ENCODE peak calls at places on chromosomes 16 and 17, in nine cellular contexts. One of them, this sample, is unnamed.

GRCh38 chr17:44901323-44901965 is 2.2 kb upstream of the EFTUD2 start:
- DNase-seq in heart left ventricle: no peak
- DNase-seq in GM10248: no peak
- DNase-seq in stimulated activated CD8-positive, alpha-beta memory T cell treated with anti-CD3 and anti-CD28 coated beads, Interleukin-4, amount 100 ng/mL, for 1 hour: no peak
- DNase-seq in effector memory CD4-positive, alpha-beta T cell: no peak
- DNase-seq in T-helper 1 cell: no peak
- DNase-seq in Kasumi-1: no peak
- DNase-seq in aorta: no peak
- DNase-seq in activated CD4-positive, alpha-beta T cell treated with anti-CD3 and anti-CD28 coated beads, Interleukin-2, amount 50 U/mL, for 1 hour: no peak
- DNase-seq in this sample: peak; percentile 87

GRCh38 chr16:62213763-62214162 is 177.5 kb upstream of the CDH8 start:
- DNase-seq in T-helper 1 cell: no peak
- DNase-seq in stimulated activated CD8-positive, alpha-beta memory T cell treated with anti-CD3 and anti-CD28 coated beads, Interleukin-4, amount 100 ng/mL, for 1 hour: no peak
- DNase-seq in GM10248: no peak
- DNase-seq in activated CD4-positive, alpha-beta T cell treated with anti-CD3 and anti-CD28 coated beads, Interleukin-2, amount 50 U/mL, for 1 hour: no peak
- DNase-seq in effector memory CD4-positive, alpha-beta T cell: no peak
- DNase-seq in Kasumi-1: no peak
- DNase-seq in heart left ventricle: no peak
- DNase-seq in aorta: no peak
- DNase-seq in this sample: no peak

GRCh38 chr17:74870512-74870911 is 2.3 kb downstream of the FDXR start:
- DNase-seq in effector memory CD4-positive, alpha-beta T cell: no peak
- DNase-seq in heart left ventricle: no peak
- DNase-seq in Kasumi-1: no peak
- DNase-seq in activated CD4-positive, alpha-beta T cell treated with anti-CD3 and anti-CD28 coated beads, Interleukin-2, amount 50 U/mL, for 1 hour: no peak
- DNase-seq in GM10248: no peak
- DNase-seq in T-helper 1 cell: no peak
- DNase-seq in stimulated activated CD8-positive, alpha-beta memory T cell treated with anti-CD3 and anti-CD28 coated beads, Interleukin-4, amount 100 ng/mL, for 1 hour: no peak
- DNase-seq in aorta: no peak
- DNase-seq in this sample: peak; percentile 72

GRCh38 chr17:31072186-31072585 is 22.6 kb upstream of the NF1 start:
- DNase-seq in T-helper 1 cell: no peak
- DNase-seq in stimulated activated CD8-positive, alpha-beta memory T cell treated with anti-CD3 and anti-CD28 coated beads, Interleukin-4, amount 100 ng/mL, for 1 hour: no peak
- DNase-seq in aorta: no peak
- DNase-seq in activated CD4-positive, alpha-beta T cell treated with anti-CD3 and anti-CD28 coated beads, Interleukin-2, amount 50 U/mL, for 1 hour: no peak
- DNase-seq in heart left ventricle: no peak
- DNase-seq in Kasumi-1: no peak
- DNase-seq in effector memory CD4-positive, alpha-beta T cell: no peak
- DNase-seq in GM10248: no peak
- DNase-seq in this sample: no peak

GRCh38 chr17:10118788-10119130 is 79.6 kb downstream of the GAS7 start:
- DNase-seq in Kasumi-1: no peak
- DNase-seq in effector memory CD4-positive, alpha-beta T cell: no peak
- DNase-seq in heart left ventricle: no peak
- DNase-seq in GM10248: no peak
- DNase-seq in activated CD4-positive, alpha-beta T cell treated with anti-CD3 and anti-CD28 coated beads, Interleukin-2, amount 50 U/mL, for 1 hour: no peak
- DNase-seq in stimulated activated CD8-positive, alpha-beta memory T cell treated with anti-CD3 and anti-CD28 coated beads, Interleukin-4, amount 100 ng/mL, for 1 hour: no peak
- DNase-seq in T-helper 1 cell: no peak
- DNase-seq in aorta: no peak
- DNase-seq in this sample: no peak

GRCh38 chr16:1903845-1904820 is 14.1 kb downstream of the HS3ST6 start:
- DNase-seq in heart left ventricle: no peak
- DNase-seq in effector memory CD4-positive, alpha-beta T cell: no peak
- DNase-seq in GM10248: no peak
- DNase-seq in stimulated activated CD8-positive, alpha-beta memory T cell treated with anti-CD3 and anti-CD28 coated beads, Interleukin-4, amount 100 ng/mL, for 1 hour: no peak
- DNase-seq in Kasumi-1: no peak
- DNase-seq in T-helper 1 cell: no peak
- DNase-seq in aorta: no peak
- DNase-seq in activated CD4-positive, alpha-beta T cell treated with anti-CD3 and anti-CD28 coated beads, Interleukin-2, amount 50 U/mL, for 1 hour: no peak
- DNase-seq in this sample: no peak

GRCh38 chr17:43125967-43126910 is 1.1 kb upstream of the BRCA1 start:
- DNase-seq in activated CD4-positive, alpha-beta T cell treated with anti-CD3 and anti-CD28 coated beads, Interleukin-2, amount 50 U/mL, for 1 hour: no peak
- DNase-seq in aorta: no peak
- DNase-seq in T-helper 1 cell: no peak
- DNase-seq in effector memory CD4-positive, alpha-beta T cell: no peak
- DNase-seq in GM10248: no peak
- DNase-seq in stimulated activated CD8-positive, alpha-beta memory T cell treated with anti-CD3 and anti-CD28 coated beads, Interleukin-4, amount 100 ng/mL, for 1 hour: no peak
- DNase-seq in Kasumi-1: peak; percentile 70
- DNase-seq in heart left ventricle: no peak
- DNase-seq in this sample: peak; percentile 50

GRCh38 chr16:10949424-10949970 is 5.1 kb downstream of the CLEC16A start:
- DNase-seq in Kasumi-1: peak; percentile 72
- DNase-seq in effector memory CD4-positive, alpha-beta T cell: no peak
- DNase-seq in heart left ventricle: no peak
- DNase-seq in stimulated activated CD8-positive, alpha-beta memory T cell treated with anti-CD3 and anti-CD28 coated beads, Interleukin-4, amount 100 ng/mL, for 1 hour: no peak
- DNase-seq in GM10248: no peak
- DNase-seq in aorta: peak; percentile 81
- DNase-seq in T-helper 1 cell: peak; percentile 35
- DNase-seq in activated CD4-positive, alpha-beta T cell treated with anti-CD3 and anti-CD28 coated beads, Interleukin-2, amount 50 U/mL, for 1 hour: peak; percentile 36
- DNase-seq in this sample: peak; percentile 71

GRCh38 chr17:19304209-19304608 is 58.3 kb downstream of the B9D1 start:
- DNase-seq in aorta: peak; percentile 78
- DNase-seq in Kasumi-1: peak; percentile 22
- DNase-seq in heart left ventricle: peak; percentile 71
- DNase-seq in activated CD4-positive, alpha-beta T cell treated with anti-CD3 and anti-CD28 coated beads, Interleukin-2, amount 50 U/mL, for 1 hour: no peak
- DNase-seq in effector memory CD4-positive, alpha-beta T cell: no peak
- DNase-seq in stimulated activated CD8-positive, alpha-beta memory T cell treated with anti-CD3 and anti-CD28 coated beads, Interleukin-4, amount 100 ng/mL, for 1 hour: no peak
- DNase-seq in T-helper 1 cell: no peak
- DNase-seq in GM10248: no peak
- DNase-seq in this sample: peak; percentile 84

GRCh38 chr17:36940313-36941264 is 3.3 kb downstream of the LHX1 start:
- DNase-seq in Kasumi-1: no peak
- DNase-seq in heart left ventricle: no peak
- DNase-seq in activated CD4-positive, alpha-beta T cell treated with anti-CD3 and anti-CD28 coated beads, Interleukin-2, amount 50 U/mL, for 1 hour: no peak
- DNase-seq in GM10248: no peak
- DNase-seq in effector memory CD4-positive, alpha-beta T cell: no peak
- DNase-seq in stimulated activated CD8-positive, alpha-beta memory T cell treated with anti-CD3 and anti-CD28 coated beads, Interleukin-4, amount 100 ng/mL, for 1 hour: no peak
- DNase-seq in aorta: no peak
- DNase-seq in T-helper 1 cell: no peak
- DNase-seq in this sample: no peak

GRCh38 chr16:54342001-54342776 is 55.6 kb upstream of the IRX3 start:
- DNase-seq in stimulated activated CD8-positive, alpha-beta memory T cell treated with anti-CD3 and anti-CD28 coated beads, Interleukin-4, amount 100 ng/mL, for 1 hour: no peak
- DNase-seq in GM10248: no peak
- DNase-seq in T-helper 1 cell: no peak
- DNase-seq in aorta: no peak
- DNase-seq in Kasumi-1: no peak
- DNase-seq in activated CD4-positive, alpha-beta T cell treated with anti-CD3 and anti-CD28 coated beads, Interleukin-2, amount 50 U/mL, for 1 hour: no peak
- DNase-seq in heart left ventricle: no peak
- DNase-seq in effector memory CD4-positive, alpha-beta T cell: no peak
- DNase-seq in this sample: peak; percentile 67

GRCh38 chr16:80586476-80586875 is 45.7 kb downstream of the DYNLRB2 start:
- DNase-seq in heart left ventricle: no peak
- DNase-seq in T-helper 1 cell: no peak
- DNase-seq in stimulated activated CD8-positive, alpha-beta memory T cell treated with anti-CD3 and anti-CD28 coated beads, Interleukin-4, amount 100 ng/mL, for 1 hour: no peak
- DNase-seq in activated CD4-positive, alpha-beta T cell treated with anti-CD3 and anti-CD28 coated beads, Interleukin-2, amount 50 U/mL, for 1 hour: no peak
- DNase-seq in Kasumi-1: no peak
- DNase-seq in aorta: no peak
- DNase-seq in GM10248: no peak
- DNase-seq in effector memory CD4-positive, alpha-beta T cell: no peak
- DNase-seq in this sample: peak; percentile 15

GRCh38 chr16:51155199-51155607 is 4.1 kb upstream of the SALL1 start:
- DNase-seq in aorta: no peak
- DNase-seq in Kasumi-1: no peak
- DNase-seq in stimulated activated CD8-positive, alpha-beta memory T cell treated with anti-CD3 and anti-CD28 coated beads, Interleukin-4, amount 100 ng/mL, for 1 hour: no peak
- DNase-seq in T-helper 1 cell: no peak
- DNase-seq in effector memory CD4-positive, alpha-beta T cell: no peak
- DNase-seq in GM10248: no peak
- DNase-seq in activated CD4-positive, alpha-beta T cell treated with anti-CD3 and anti-CD28 coated beads, Interleukin-2, amount 50 U/mL, for 1 hour: no peak
- DNase-seq in heart left ventricle: no peak
- DNase-seq in this sample: no peak

GRCh38 chr16:77169650-77170236 is 21.2 kb upstream of the MON1B start:
- DNase-seq in aorta: no peak
- DNase-seq in T-helper 1 cell: peak; percentile 25
- DNase-seq in activated CD4-positive, alpha-beta T cell treated with anti-CD3 and anti-CD28 coated beads, Interleukin-2, amount 50 U/mL, for 1 hour: peak; percentile 27
- DNase-seq in stimulated activated CD8-positive, alpha-beta memory T cell treated with anti-CD3 and anti-CD28 coated beads, Interleukin-4, amount 100 ng/mL, for 1 hour: no peak
- DNase-seq in GM10248: peak; percentile 41
- DNase-seq in heart left ventricle: no peak
- DNase-seq in effector memory CD4-positive, alpha-beta T cell: no peak
- DNase-seq in Kasumi-1: peak; percentile 66
- DNase-seq in this sample: peak; percentile 60

GRCh38 chr17:39243155-39243554 is 17.4 kb upstream of the STAC2 start:
- DNase-seq in GM10248: no peak
- DNase-seq in T-helper 1 cell: no peak
- DNase-seq in stimulated activated CD8-positive, alpha-beta memory T cell treated with anti-CD3 and anti-CD28 coated beads, Interleukin-4, amount 100 ng/mL, for 1 hour: no peak
- DNase-seq in Kasumi-1: no peak
- DNase-seq in aorta: no peak
- DNase-seq in activated CD4-positive, alpha-beta T cell treated with anti-CD3 and anti-CD28 coated beads, Interleukin-2, amount 50 U/mL, for 1 hour: no peak
- DNase-seq in effector memory CD4-positive, alpha-beta T cell: no peak
- DNase-seq in heart left ventricle: no peak
- DNase-seq in this sample: no peak

GRCh38 chr16:48862087-48862532 is 252.1 kb upstream of the N4BP1 start:
- DNase-seq in heart left ventricle: no peak
- DNase-seq in activated CD4-positive, alpha-beta T cell treated with anti-CD3 and anti-CD28 coated beads, Interleukin-2, amount 50 U/mL, for 1 hour: no peak
- DNase-seq in effector memory CD4-positive, alpha-beta T cell: no peak
- DNase-seq in GM10248: no peak
- DNase-seq in stimulated activated CD8-positive, alpha-beta memory T cell treated with anti-CD3 and anti-CD28 coated beads, Interleukin-4, amount 100 ng/mL, for 1 hour: no peak
- DNase-seq in Kasumi-1: no peak
- DNase-seq in T-helper 1 cell: no peak
- DNase-seq in aorta: no peak
- DNase-seq in this sample: peak; percentile 41

GRCh38 chr16:81293909-81294802 is 20.6 kb upstream of the GAN start:
- DNase-seq in stimulated activated CD8-positive, alpha-beta memory T cell treated with anti-CD3 and anti-CD28 coated beads, Interleukin-4, amount 100 ng/mL, for 1 hour: no peak
- DNase-seq in aorta: no peak
- DNase-seq in activated CD4-positive, alpha-beta T cell treated with anti-CD3 and anti-CD28 coated beads, Interleukin-2, amount 50 U/mL, for 1 hour: no peak
- DNase-seq in heart left ventricle: no peak
- DNase-seq in T-helper 1 cell: no peak
- DNase-seq in GM10248: no peak
- DNase-seq in Kasumi-1: no peak
- DNase-seq in effector memory CD4-positive, alpha-beta T cell: no peak
- DNase-seq in this sample: no peak

GRCh38 chr17:31593806-31594205 is 202.3 kb downstream of the RAB11FIP4 start:
- DNase-seq in stimulated activated CD8-positive, alpha-beta memory T cell treated with anti-CD3 and anti-CD28 coated beads, Interleukin-4, amount 100 ng/mL, for 1 hour: no peak
- DNase-seq in GM10248: no peak
- DNase-seq in heart left ventricle: peak; percentile 40
- DNase-seq in effector memory CD4-positive, alpha-beta T cell: no peak
- DNase-seq in Kasumi-1: no peak
- DNase-seq in T-helper 1 cell: no peak
- DNase-seq in aorta: peak; percentile 81
- DNase-seq in activated CD4-positive, alpha-beta T cell treated with anti-CD3 and anti-CD28 coated beads, Interleukin-2, amount 50 U/mL, for 1 hour: no peak
- DNase-seq in this sample: peak; percentile 85

GRCh38 chr17:15954222-15954621 is 9.3 kb downstream of the ADORA2B start:
- DNase-seq in T-helper 1 cell: no peak
- DNase-seq in aorta: no peak
- DNase-seq in activated CD4-positive, alpha-beta T cell treated with anti-CD3 and anti-CD28 coated beads, Interleukin-2, amount 50 U/mL, for 1 hour: no peak
- DNase-seq in effector memory CD4-positive, alpha-beta T cell: no peak
- DNase-seq in Kasumi-1: peak; percentile 4
- DNase-seq in stimulated activated CD8-positive, alpha-beta memory T cell treated with anti-CD3 and anti-CD28 coated beads, Interleukin-4, amount 100 ng/mL, for 1 hour: no peak
- DNase-seq in heart left ventricle: no peak
- DNase-seq in GM10248: no peak
- DNase-seq in this sample: peak; percentile 99

GRCh38 chr17:49565948-49566491 is 9.7 kb upstream of the NXPH3 start:
- DNase-seq in aorta: peak; percentile 62
- DNase-seq in Kasumi-1: peak; percentile 38
- DNase-seq in activated CD4-positive, alpha-beta T cell treated with anti-CD3 and anti-CD28 coated beads, Interleukin-2, amount 50 U/mL, for 1 hour: no peak
- DNase-seq in effector memory CD4-positive, alpha-beta T cell: no peak
- DNase-seq in heart left ventricle: peak; percentile 76
- DNase-seq in GM10248: no peak
- DNase-seq in T-helper 1 cell: no peak
- DNase-seq in stimulated activated CD8-positive, alpha-beta memory T cell treated with anti-CD3 and anti-CD28 coated beads, Interleukin-4, amount 100 ng/mL, for 1 hour: no peak
- DNase-seq in this sample: no peak

GRCh38 chr16:55476625-55477533 is 2.1 kb upstream of the MMP2 start:
- DNase-seq in effector memory CD4-positive, alpha-beta T cell: no peak
- DNase-seq in activated CD4-positive, alpha-beta T cell treated with anti-CD3 and anti-CD28 coated beads, Interleukin-2, amount 50 U/mL, for 1 hour: no peak
- DNase-seq in aorta: peak; percentile 77
- DNase-seq in heart left ventricle: peak; percentile 66
- DNase-seq in GM10248: no peak
- DNase-seq in stimulated activated CD8-positive, alpha-beta memory T cell treated with anti-CD3 and anti-CD28 coated beads, Interleukin-4, amount 100 ng/mL, for 1 hour: no peak
- DNase-seq in T-helper 1 cell: no peak
- DNase-seq in Kasumi-1: no peak
- DNase-seq in this sample: no peak

GRCh38 chr16:72872966-72873365 is 175.0 kb downstream of the ZFHX3 start:
- DNase-seq in heart left ventricle: no peak
- DNase-seq in effector memory CD4-positive, alpha-beta T cell: no peak
- DNase-seq in stimulated activated CD8-positive, alpha-beta memory T cell treated with anti-CD3 and anti-CD28 coated beads, Interleukin-4, amount 100 ng/mL, for 1 hour: no peak
- DNase-seq in T-helper 1 cell: no peak
- DNase-seq in activated CD4-positive, alpha-beta T cell treated with anti-CD3 and anti-CD28 coated beads, Interleukin-2, amount 50 U/mL, for 1 hour: no peak
- DNase-seq in Kasumi-1: no peak
- DNase-seq in GM10248: no peak
- DNase-seq in aorta: no peak
- DNase-seq in this sample: no peak

GRCh38 chr16:24761526-24761925 is 32.1 kb downstream of the TNRC6A start:
- DNase-seq in Kasumi-1: no peak
- DNase-seq in stimulated activated CD8-positive, alpha-beta memory T cell treated with anti-CD3 and anti-CD28 coated beads, Interleukin-4, amount 100 ng/mL, for 1 hour: no peak
- DNase-seq in heart left ventricle: no peak
- DNase-seq in GM10248: no peak
- DNase-seq in activated CD4-positive, alpha-beta T cell treated with anti-CD3 and anti-CD28 coated beads, Interleukin-2, amount 50 U/mL, for 1 hour: no peak
- DNase-seq in aorta: no peak
- DNase-seq in effector memory CD4-positive, alpha-beta T cell: no peak
- DNase-seq in T-helper 1 cell: no peak
- DNase-seq in this sample: no peak

GRCh38 chr17:82636626-82637598 is 11.3 kb downstream of the WDR45B start:
- DNase-seq in aorta: peak; percentile 12
- DNase-seq in stimulated activated CD8-positive, alpha-beta memory T cell treated with anti-CD3 and anti-CD28 coated beads, Interleukin-4, amount 100 ng/mL, for 1 hour: no peak
- DNase-seq in activated CD4-positive, alpha-beta T cell treated with anti-CD3 and anti-CD28 coated beads, Interleukin-2, amount 50 U/mL, for 1 hour: no peak
- DNase-seq in heart left ventricle: no peak
- DNase-seq in T-helper 1 cell: no peak
- DNase-seq in effector memory CD4-positive, alpha-beta T cell: no peak
- DNase-seq in Kasumi-1: no peak
- DNase-seq in GM10248: no peak
- DNase-seq in this sample: no peak

GRCh38 chr17:40348562-40349476 is 15.7 kb downstream of the GJD3 start:
- DNase-seq in GM10248: no peak
- DNase-seq in heart left ventricle: peak; percentile 81
- DNase-seq in T-helper 1 cell: no peak
- DNase-seq in stimulated activated CD8-positive, alpha-beta memory T cell treated with anti-CD3 and anti-CD28 coated beads, Interleukin-4, amount 100 ng/mL, for 1 hour: no peak
- DNase-seq in Kasumi-1: no peak
- DNase-seq in effector memory CD4-positive, alpha-beta T cell: no peak
- DNase-seq in activated CD4-positive, alpha-beta T cell treated with anti-CD3 and anti-CD28 coated beads, Interleukin-2, amount 50 U/mL, for 1 hour: no peak
- DNase-seq in aorta: no peak
- DNase-seq in this sample: no peak

GRCh38 chr16:19879241-19879792 is 5.3 kb downstream of the GPRC5B start:
- DNase-seq in Kasumi-1: no peak
- DNase-seq in effector memory CD4-positive, alpha-beta T cell: no peak
- DNase-seq in GM10248: no peak
- DNase-seq in heart left ventricle: peak; percentile 36
- DNase-seq in activated CD4-positive, alpha-beta T cell treated with anti-CD3 and anti-CD28 coated beads, Interleukin-2, amount 50 U/mL, for 1 hour: no peak
- DNase-seq in T-helper 1 cell: no peak
- DNase-seq in stimulated activated CD8-positive, alpha-beta memory T cell treated with anti-CD3 and anti-CD28 coated beads, Interleukin-4, amount 100 ng/mL, for 1 hour: no peak
- DNase-seq in aorta: no peak
- DNase-seq in this sample: no peak

GRCh38 chr16:56732832-56733231 is 2.9 kb downstream of the NUP93 start:
- DNase-seq in heart left ventricle: no peak
- DNase-seq in aorta: no peak
- DNase-seq in Kasumi-1: no peak
- DNase-seq in activated CD4-positive, alpha-beta T cell treated with anti-CD3 and anti-CD28 coated beads, Interleukin-2, amount 50 U/mL, for 1 hour: no peak
- DNase-seq in effector memory CD4-positive, alpha-beta T cell: no peak
- DNase-seq in stimulated activated CD8-positive, alpha-beta memory T cell treated with anti-CD3 and anti-CD28 coated beads, Interleukin-4, amount 100 ng/mL, for 1 hour: no peak
- DNase-seq in T-helper 1 cell: no peak
- DNase-seq in GM10248: no peak
- DNase-seq in this sample: no peak

GRCh38 chr17:63178530-63178929 is 212.5 kb downstream of the TANC2 start:
- DNase-seq in activated CD4-positive, alpha-beta T cell treated with anti-CD3 and anti-CD28 coated beads, Interleukin-2, amount 50 U/mL, for 1 hour: no peak
- DNase-seq in aorta: no peak
- DNase-seq in effector memory CD4-positive, alpha-beta T cell: no peak
- DNase-seq in GM10248: no peak
- DNase-seq in stimulated activated CD8-positive, alpha-beta memory T cell treated with anti-CD3 and anti-CD28 coated beads, Interleukin-4, amount 100 ng/mL, for 1 hour: no peak
- DNase-seq in Kasumi-1: no peak
- DNase-seq in T-helper 1 cell: no peak
- DNase-seq in heart left ventricle: no peak
- DNase-seq in this sample: peak; percentile 53

GRCh38 chr17:62718420-62718819 is 89.7 kb downstream of the MARCHF10 start:
- DNase-seq in activated CD4-positive, alpha-beta T cell treated with anti-CD3 and anti-CD28 coated beads, Interleukin-2, amount 50 U/mL, for 1 hour: no peak
- DNase-seq in GM10248: no peak
- DNase-seq in aorta: no peak
- DNase-seq in effector memory CD4-positive, alpha-beta T cell: no peak
- DNase-seq in stimulated activated CD8-positive, alpha-beta memory T cell treated with anti-CD3 and anti-CD28 coated beads, Interleukin-4, amount 100 ng/mL, for 1 hour: no peak
- DNase-seq in Kasumi-1: no peak
- DNase-seq in T-helper 1 cell: no peak
- DNase-seq in heart left ventricle: peak; percentile 3
- DNase-seq in this sample: peak; percentile 86

GRCh38 chr16:88418869-88419268 is 34.2 kb upstream of the ZFPM1 start:
- DNase-seq in activated CD4-positive, alpha-beta T cell treated with anti-CD3 and anti-CD28 coated beads, Interleukin-2, amount 50 U/mL, for 1 hour: no peak
- DNase-seq in stimulated activated CD8-positive, alpha-beta memory T cell treated with anti-CD3 and anti-CD28 coated beads, Interleukin-4, amount 100 ng/mL, for 1 hour: no peak
- DNase-seq in effector memory CD4-positive, alpha-beta T cell: no peak
- DNase-seq in aorta: no peak
- DNase-seq in T-helper 1 cell: no peak
- DNase-seq in Kasumi-1: no peak
- DNase-seq in GM10248: no peak
- DNase-seq in heart left ventricle: no peak
- DNase-seq in this sample: no peak

GRCh38 chr17:73231363-73231762 is 30.3 kb downstream of the CPSF4L start:
- DNase-seq in Kasumi-1: peak; percentile 52
- DNase-seq in effector memory CD4-positive, alpha-beta T cell: no peak
- DNase-seq in T-helper 1 cell: no peak
- DNase-seq in heart left ventricle: peak; percentile 21
- DNase-seq in aorta: no peak
- DNase-seq in GM10248: no peak
- DNase-seq in activated CD4-positive, alpha-beta T cell treated with anti-CD3 and anti-CD28 coated beads, Interleukin-2, amount 50 U/mL, for 1 hour: no peak
- DNase-seq in stimulated activated CD8-positive, alpha-beta memory T cell treated with anti-CD3 and anti-CD28 coated beads, Interleukin-4, amount 100 ng/mL, for 1 hour: no peak
- DNase-seq in this sample: peak; percentile 59

This sample was measured in ELR.